ENCODE peak calls at places on chromosomes 5 and 9, in five cellular contexts. P, S, U, D and J are unnamed samples.

GRCh38 chr5:140328036-140328764 is 18.2 kb downstream of the HBEGF start:
- DNase-seq in P (no peak), S (no peak), U (no peak), D (no peak), J (no peak)

GRCh38 chr5:37002176-37002751 is 125.7 kb downstream of the NIPBL start:
- DNase-seq in P (no peak), S (no peak), U (no peak), D (no peak), J (no peak)

GRCh38 chr5:56900858-56901578 is 8.4 kb upstream of the SETD9 start:
- DNase-seq in P (no peak), S (no peak), U (no peak), D (peak; percentile 64), J (no peak)

GRCh38 chr9:18925880-18926279 is 107.1 kb downstream of the SAXO1 start:
- DNase-seq in P (no peak), S (no peak), U (no peak), D (no peak), J (no peak)

GRCh38 chr5:170945275-170945674 is 83.5 kb downstream of the RANBP17 start:
- DNase-seq in P (no peak), S (no peak), U (no peak), D (no peak), J (no peak)

GRCh38 chr9:102035929-102036328 is 297.5 kb upstream of the GRIN3A start:
- DNase-seq in P (no peak), S (no peak), U (no peak), D (no peak), J (no peak)

GRCh38 chr9:114097613-114098020 is 1.5 kb downstream of the KIF12 start:
- DNase-seq in P (no peak), S (no peak), U (no peak), D (peak; percentile 37), J (no peak)

GRCh38 chr5:35146386-35146785 is 83.9 kb downstream of the PRLR start:
- DNase-seq in P (no peak), S (no peak), U (no peak), D (peak; percentile 43), J (no peak)

GRCh38 chr5:116546033-116546742 is 28.4 kb downstream of the SEMA6A start:
- DNase-seq in P (no peak), S (no peak), U (no peak), D (no peak), J (no peak)

GRCh38 chr5:45179686-45180085 is 370.9 kb downstream of the MRPS30 start:
- DNase-seq in P (no peak), S (no peak), U (no peak), D (no peak), J (no peak)

GRCh38 chr5:95863383-95863757 is 40.8 kb upstream of the GLRX start:
- DNase-seq in P (peak; percentile 67), S (no peak), U (peak; percentile 74), D (peak; percentile 93), J (no peak)

GRCh38 chr9:133956520-133957076 is 35.5 kb downstream of the VAV2 start:
- DNase-seq in P (no peak), S (no peak), U (no peak), D (peak; percentile 20), J (no peak)

GRCh38 chr9:98882569-98882923 is 61.2 kb upstream of the COL15A1 start:
- DNase-seq in P (no peak), S (no peak), U (no peak), D (no peak), J (no peak)

GRCh38 chr9:3441197-3441816 is 84.5 kb downstream of the RFX3 start:
- DNase-seq in P (no peak), S (no peak), U (no peak), D (peak; percentile 86), J (no peak)

GRCh38 chr5:97163360-97163764 is 19.7 kb downstream of the RIOK2 start:
- DNase-seq in P (no peak), S (no peak), U (no peak), D (peak; percentile 55), J (no peak)

GRCh38 chr5:537621-538071 is 13.4 kb upstream of the SLC9A3 start:
- DNase-seq in P (no peak), S (no peak), U (no peak), D (no peak), J (no peak)

GRCh38 chr5:17365756-17366155 is 132.3 kb upstream of the TAF11L2 start:
- DNase-seq in P (no peak), S (no peak), U (no peak), D (no peak), J (no peak)

GRCh38 chr5:95823738-95824609 is 1.4 kb upstream of the GLRX start:
- DNase-seq in P (peak; percentile 86), S (no peak), U (peak; percentile 92), D (peak; percentile 98), J (no peak)

GRCh38 chr5:1540166-1540565 is 16.4 kb upstream of the LPCAT1 start:
- DNase-seq in P (no peak), S (no peak), U (peak; percentile 47), D (no peak), J (no peak)

GRCh38 chr9:112644449-112644965 is 73.4 kb downstream of the INIP start:
- DNase-seq in P (no peak), S (no peak), U (no peak), D (no peak), J (no peak)

GRCh38 chr9:97412628-97413382 is 909 bp downstream of the TDRD7 start:
- DNase-seq in P (no peak), S (no peak), U (no peak), D (peak; percentile 16), J (no peak)

GRCh38 chr9:132768932-132769894 is 98.9 kb downstream of the GTF3C4 start:
- DNase-seq in P (peak; percentile 58), S (no peak), U (peak; percentile 77), D (peak; percentile 63), J (no peak)

GRCh38 chr9:134165357-134166315 is 1.3 kb upstream of the RNU6ATAC start:
- DNase-seq in P (no peak), S (no peak), U (no peak), D (peak; percentile 44), J (no peak)

GRCh38 chr5:79318935-79319614 is 83.1 kb downstream of the JMY start:
- DNase-seq in P (no peak), S (no peak), U (no peak), D (peak; percentile 93), J (no peak)

GRCh38 chr5:157574456-157575095 is 999 bp downstream of the ADAM19 start:
- DNase-seq in P (peak; percentile 31), S (peak; percentile 9), U (peak; percentile 76), D (no peak), J (no peak)

GRCh38 chr5:20367178-20367577 is 379.2 kb upstream of the CDH18 start:
- DNase-seq in P (no peak), S (no peak), U (no peak), D (no peak), J (no peak)

GRCh38 chr5:5132896-5133295 is 7.2 kb upstream of the ADAMTS16 start:
- DNase-seq in P (no peak), S (no peak), U (no peak), D (no peak), J (no peak)

GRCh38 chr5:152953788-152954483 is 536.5 kb upstream of the GRIA1 start:
- DNase-seq in P (no peak), S (no peak), U (no peak), D (no peak), J (no peak)

GRCh38 chr5:149913449-149914419 is 30.9 kb downstream of the PDE6A start:
- DNase-seq in P (no peak), S (no peak), U (no peak), D (no peak), J (no peak)

GRCh38 chr5:366541-367357 is 45.2 kb downstream of the AHRR start:
- DNase-seq in P (no peak), S (no peak), U (no peak), D (no peak), J (no peak)

GRCh38 chr9:21710792-21711191 is 91.6 kb upstream of the MTAP start:
- DNase-seq in P (no peak), S (no peak), U (no peak), D (peak; percentile 70), J (no peak)

GRCh38 chr5:66149950-66150349 is 5.8 kb downstream of the SREK1 start:
- DNase-seq in P (no peak), S (no peak), U (no peak), D (peak; percentile 42), J (no peak)

GRCh38 chr9:21993893-21994525 is at the start of gene CDKN2A:
- DNase-seq in P (peak; percentile 17), S (peak; percentile 36), U (no peak), D (peak; percentile 59), J (peak; percentile 33)

GRCh38 chr9:38626006-38626405 is 5.6 kb upstream of the ANKRD18A start:
- DNase-seq in P (no peak), S (no peak), U (no peak), D (no peak), J (no peak)
- TF ChIP-seq CTCF in P (no peak), S (no peak), U (no peak), D (no peak), J (no peak)

GRCh38 chr9:68574150-68574549 is 33.5 kb upstream of the TMEM252 start:
- DNase-seq in P (no peak), S (no peak), U (no peak), D (peak; percentile 19), J (no peak)
- TF ChIP-seq CTCF in P (no peak), S (no peak), U (no peak), D (peak; percentile 18), J (no peak)

DNA sequence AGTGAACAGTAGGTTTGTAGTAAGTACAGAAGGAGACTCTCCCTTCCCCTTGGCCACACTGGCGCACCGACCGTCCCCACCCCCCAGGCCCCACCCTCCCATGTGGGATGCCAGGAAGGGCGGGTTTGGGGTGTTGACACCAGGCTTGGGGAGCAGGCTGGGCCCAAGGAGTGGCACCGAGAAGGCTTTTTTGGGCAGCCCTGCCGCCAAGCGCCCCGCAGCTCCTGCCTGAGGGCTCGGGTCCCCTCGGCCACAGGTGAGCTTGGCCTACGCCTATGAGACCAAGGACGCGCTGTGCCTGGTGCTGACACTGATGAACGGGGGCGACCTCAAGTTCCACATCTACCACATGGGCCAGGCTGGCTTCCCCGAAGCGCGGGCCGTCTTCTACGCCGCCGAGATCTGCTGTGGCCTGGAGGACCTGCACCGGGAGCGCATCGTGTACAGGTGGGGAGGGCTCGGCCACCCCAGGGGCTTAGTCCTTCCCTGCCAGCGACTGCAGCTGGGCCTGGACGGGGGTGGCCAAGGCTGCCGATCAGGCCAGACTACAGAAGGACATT is 7.3 kb downstream of the GRK6 start:
- DNase-seq in P (no peak), S (no peak), U (no peak), D (no peak), J (no peak)
- TF ChIP-seq CTCF in P (no peak), S (no peak), U (no peak), D (no peak), J (no peak)

GRCh38 chr9:87148391-87149237 is 201.3 kb upstream of the GAS1 start:
- DNase-seq in P (peak; percentile 77), S (peak; percentile 38), U (peak; percentile 91), D (peak; percentile 79), J (peak; percentile 64)
- TF ChIP-seq CTCF in P (no peak), S (peak; percentile 11), U (no peak), D (no peak), J (no peak)

GRCh38 chr5:108654042-108654441 is 93.7 kb upstream of the FER start:
- DNase-seq in P (no peak), S (no peak), U (no peak), D (peak; percentile 57), J (no peak)

GRCh38 chr5:108661030-108661429 is 86.7 kb upstream of the FER start:
- DNase-seq in P (no peak), S (no peak), U (no peak), D (no peak), J (no peak)

GRCh38 chr5:108655750-108656450 is 91.8 kb upstream of the FER start:
- DNase-seq in P (no peak), S (no peak), U (no peak), D (peak; percentile 91), J (no peak)

GRCh38 chr5:108661590-108662219 is 86.0 kb upstream of the FER start:
- DNase-seq in P (no peak), S (no peak), U (no peak), D (peak; percentile 79), J (no peak)

GRCh38 chr5:108659531-108659930 is 88.2 kb upstream of the FER start:
- DNase-seq in P (no peak), S (no peak), U (no peak), D (no peak), J (no peak)
- TF ChIP-seq CTCF in P (no peak), S (no peak), U (no peak), D (no peak), J (no peak)